ENCODE peak calls at places on chromosomes 1 and 21, in eight cellular contexts. D is K562, Z is ovary, K is endothelial cell of umbilical vein, F is PC-9, V is suprapubic skin, U is neuronal stem cell, W is GM06990. O is an unnamed sample.

GRCh38 chr1:236795035-236795756 is at the start of gene MTR:
- DNase-seq in K (peak; percentile 98), V (peak; percentile 99), U (peak; percentile 94), F (peak; percentile 94), W (peak; percentile 96), D (peak; percentile 100), Z (peak; percentile 98), O (peak; percentile 92)

GRCh38 chr1:200905411-200906052 is 10.8 kb downstream of the INAVA start:
- DNase-seq in K (no peak), V (no peak), W (no peak), U (no peak), D (no peak), F (no peak), Z (no peak), O (no peak)

GRCh38 chr1:64517640-64518039 is 47.7 kb downstream of the CACHD1 start:
- DNase-seq in F (no peak), U (no peak), V (no peak), Z (no peak), D (no peak), W (no peak), K (no peak), O (no peak)

GRCh38 chr1:147833231-147833840 is 69.3 kb upstream of the GJA8 start:
- DNase-seq in U (no peak), Z (no peak), W (no peak), V (no peak), D (no peak), F (peak; percentile 89), K (no peak), O (no peak)

GRCh38 chr21:31289702-31290101 is 54.4 kb downstream of the TIAM1 start:
- DNase-seq in V (no peak), K (no peak), F (no peak), U (no peak), Z (no peak), W (no peak), D (no peak), O (no peak)

GRCh38 chr21:29334717-29335428 is 36.2 kb downstream of the BACH1 start:
- DNase-seq in Z (no peak), K (no peak), F (no peak), W (no peak), U (no peak), V (no peak), D (no peak), O (no peak)

GRCh38 chr21:14620152-14620551 is 74.0 kb upstream of the SAMSN1 start:
- DNase-seq in D (no peak), K (no peak), U (no peak), V (no peak), Z (no peak), W (peak; percentile 25), F (no peak), O (no peak)

GRCh38 chr1:30400436-30400975 is 322.9 kb downstream of the MATN1 start:
- DNase-seq in F (no peak), D (no peak), V (peak; percentile 26), U (no peak), K (no peak), W (no peak), Z (peak; percentile 7), O (no peak)

GRCh38 chr1:185289880-185290279 is 27.2 kb downstream of the IVNS1ABP start:
- DNase-seq in K (no peak), F (no peak), U (no peak), D (no peak), W (no peak), Z (no peak), V (no peak), O (no peak)

GRCh38 chr1:157580179-157580827 is 17.6 kb downstream of the FCRL4 start:
- DNase-seq in W (no peak), U (peak; percentile 64), D (peak; percentile 61), V (no peak), Z (no peak), K (peak; percentile 70), F (peak; percentile 3), O (peak; percentile 49)

GRCh38 chr1:11749203-11749689 is 12.7 kb upstream of the C1orf167 start:
- DNase-seq in D (peak; percentile 94), K (peak; percentile 17), W (peak; percentile 57), V (no peak), Z (peak; percentile 61), F (peak; percentile 21), U (no peak), O (no peak)

GRCh38 chr1:209150114-209150513 is 433.4 kb upstream of the CAMK1G start:
- DNase-seq in V (no peak), W (no peak), F (peak; percentile 3), K (peak; percentile 43), U (peak; percentile 59), D (no peak), Z (no peak), O (peak; percentile 26)

GRCh38 chr1:17059391-17060128 is 5.7 kb upstream of the SDHB start:
- DNase-seq in F (peak; percentile 75), Z (peak; percentile 68), V (no peak), W (no peak), D (peak; percentile 67), U (peak; percentile 56), K (peak; percentile 61), O (no peak)

GRCh38 chr1:235075121-235075954 is 53.3 kb downstream of the TOMM20 start:
- DNase-seq in V (peak; percentile 88), F (peak; percentile 66), Z (peak; percentile 79), K (peak; percentile 92), D (no peak), U (no peak), W (peak; percentile 89), O (peak; percentile 88)

GRCh38 chr1:167860231-167860923 is 53.6 kb downstream of the ADCY10 start:
- DNase-seq in U (no peak), D (no peak), V (no peak), Z (no peak), W (no peak), F (no peak), K (no peak), O (no peak)

GRCh38 chr1:228042508-228042907 is 35.7 kb downstream of the WNT3A start:
- DNase-seq in F (no peak), U (no peak), K (no peak), V (no peak), Z (no peak), D (no peak), W (no peak), O (no peak)

GRCh38 chr1:228045405-228045804 is 37.1 kb upstream of the ARF1 start:
- DNase-seq in F (no peak), K (no peak), D (no peak), U (no peak), V (no peak), W (no peak), Z (no peak), O (no peak)

GRCh38 chr1:228041316-228041715 is 34.5 kb downstream of the WNT3A start:
- DNase-seq in U (no peak), D (no peak), Z (no peak), K (no peak), W (no peak), F (no peak), V (peak; percentile 31), O (no peak)

GRCh38 chr1:228044961-228045360 is 37.5 kb upstream of the ARF1 start:
- DNase-seq in V (no peak), W (no peak), Z (no peak), K (no peak), U (no peak), F (peak; percentile 67), D (no peak), O (no peak)

GRCh38 chr1:228043281-228043845 is 36.6 kb downstream of the WNT3A start:
- DNase-seq in F (peak; percentile 90), W (no peak), V (no peak), D (no peak), K (no peak), Z (peak; percentile 6), U (no peak), O (peak; percentile 10)
- H3K27me3 ChIP-seq in F (no peaks in the 10 kb centered on the region), W (peaks cover 2% of the 10 kb centered on the region), V (peaks cover 20% of the 10 kb centered on the region), D (peaks cover 64% of the 10 kb centered on the region), K (peaks cover under 1% of the 10 kb centered on the region), Z (no peaks in the 10 kb centered on the region), U (no peaks in the 10 kb centered on the region), O (peaks cover 20% of the 10 kb centered on the region)

DNA sequence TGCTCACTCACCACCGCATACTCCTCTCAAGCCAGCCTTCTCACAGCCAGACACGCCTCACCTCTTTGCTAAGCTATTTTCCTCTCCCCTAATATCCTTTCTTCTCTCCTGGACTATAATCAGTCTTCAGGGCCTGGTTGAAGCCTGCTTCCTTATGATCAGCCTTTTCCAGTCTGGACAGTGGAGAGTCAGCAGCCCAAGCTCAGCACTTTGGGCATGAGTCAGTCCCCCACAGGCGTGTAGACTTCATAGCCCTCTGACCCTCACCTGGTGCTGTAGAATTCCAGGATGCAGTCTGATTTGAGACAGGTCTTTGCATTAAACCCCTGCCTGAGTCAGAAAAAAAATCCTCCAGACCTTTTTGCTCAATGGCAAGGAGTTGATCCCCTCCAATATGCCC is 2.5 kb downstream of the HPCAL4 start:
- DNase-seq in W (no peak), K (no peak), F (no peak), Z (no peak), D (no peak), U (no peak), V (no peak), O (no peak)
- H3K27me3 ChIP-seq in W (no peaks in the 10 kb centered on the region), K (peaks cover 69% of the 10 kb centered on the region), F (peaks cover 3% of the 10 kb centered on the region), Z (no peaks in the 10 kb centered on the region), D (peaks cover 78% of the 10 kb centered on the region), U (peaks cover 15% of the 10 kb centered on the region), V (peaks cover 92% of the 10 kb centered on the region), O (peaks cover 72% of the 10 kb centered on the region)

GRCh38 chr1:53733975-53734649 is 4.9 kb downstream of the GLIS1 start:
- DNase-seq in F (no peak), D (no peak), K (no peak), Z (no peak), V (no peak), W (no peak), U (no peak), O (no peak)
- H3K27me3 ChIP-seq in F (peaks cover 64% of the 10 kb centered on the region), D (peaks cover 79% of the 10 kb centered on the region), K (peaks cover 67% of the 10 kb centered on the region), Z (no peaks in the 10 kb centered on the region), V (peaks cover 28% of the 10 kb centered on the region), W (peaks cover 7% of the 10 kb centered on the region), U (peaks cover 22% of the 10 kb centered on the region), O (peaks cover 18% of the 10 kb centered on the region)

GRCh38 chr1:160046494-160047115 is 14.8 kb upstream of the PIGM start:
- DNase-seq in U (no peak), F (peak; percentile 37), W (peak; percentile 24), K (peak; percentile 21), Z (peak; percentile 65), V (no peak), D (peak; percentile 96), O (no peak)

GRCh38 chr1:160050619-160051018 is 18.8 kb upstream of the PIGM start:
- DNase-seq in K (no peak), U (no peak), Z (no peak), V (no peak), W (no peak), D (no peak), F (no peak), O (no peak)

GRCh38 chr1:160045653-160046052 is 13.9 kb upstream of the PIGM start:
- DNase-seq in K (no peak), V (no peak), D (no peak), F (no peak), U (no peak), Z (no peak), W (no peak), O (no peak)

GRCh38 chr1:160048335-160048734 is 16.5 kb upstream of the PIGM start:
- DNase-seq in K (no peak), W (no peak), D (no peak), F (no peak), Z (no peak), V (no peak), U (no peak), O (no peak)

GRCh38 chr1:160047116-160047991 is 15.6 kb upstream of the PIGM start:
- DNase-seq in V (no peak), Z (no peak), D (no peak), F (no peak), K (no peak), U (no peak), W (no peak), O (no peak)
- H3K27me3 ChIP-seq in V (peaks cover 3% of the 10 kb centered on the region), Z (no peaks in the 10 kb centered on the region), D (peaks cover 11% of the 10 kb centered on the region), F (peaks cover 56% of the 10 kb centered on the region), K (peaks cover 28% of the 10 kb centered on the region), U (no peaks in the 10 kb centered on the region), W (no peaks in the 10 kb centered on the region), O (peaks cover 21% of the 10 kb centered on the region)

GRCh38 chr1:161482610-161483009 is 22.6 kb upstream of the FCGR2A start:
- DNase-seq in Z (no peak), F (no peak), D (no peak), W (no peak), V (no peak), K (no peak), U (no peak), O (no peak)
- H3K27me3 ChIP-seq in Z (no peaks in the 10 kb centered on the region), F (peaks cover 22% of the 10 kb centered on the region), D (no peaks in the 10 kb centered on the region), W (no peaks in the 10 kb centered on the region), V (peaks cover 41% of the 10 kb centered on the region), K (peaks cover 2% of the 10 kb centered on the region), U (no peaks in the 10 kb centered on the region), O (no peaks in the 10 kb centered on the region)